ENCODE peak calls at places on chromosomes 7 and 10, in five cellular contexts. R is pancreas; I is CD8-positive, alpha-beta memory T cell; Q is IMR-90; D is thoracic aorta. X is an unnamed sample. For H3K4me1, the result is how much of the 10 kb centered on the place peaks cover.

GRCh38 chr7:92685146-92686042 is 95.2 kb upstream of the FAM133B start:
- DNase-seq in Q (no peak), D (no peak), I (peak), R (no peak), X (peak)

GRCh38 chr10:15419279-15419874 is 48.3 kb upstream of the FAM171A1 start:
- DNase-seq in Q (peak), I (no peak), D (no peak), R (peak), X (peak)

GRCh38 chr7:23161502-23161901 is 20.3 kb upstream of the NUP42 start:
- DNase-seq in D (no peak), Q (no peak), R (no peak), I (no peak), X (no peak)

GRCh38 chr7:93575555-93576397 is 1.3 kb upstream of the CALCR start:
- DNase-seq in D (no peak), I (no peak), Q (no peak), R (no peak), X (no peak)

GRCh38 chr10:71136036-71136690 is 76.2 kb upstream of the UNC5B start:
- DNase-seq in R (no peak), Q (no peak), D (no peak), I (no peak), X (no peak)

GRCh38 chr7:18927134-18927533 is 190.3 kb downstream of the TWIST1 start:
- DNase-seq in Q (peak), R (no peak), I (no peak), D (no peak), X (no peak)

GRCh38 chr7:17118412-17118811 is 180.0 kb upstream of the AHR start:
- DNase-seq in R (no peak), Q (no peak), I (no peak), D (no peak), X (no peak)

GRCh38 chr10:97768322-97769315 is 3.2 kb downstream of the SFRP5 start:
- DNase-seq in D (no peak), I (no peak), R (no peak), Q (no peak), X (no peak)

GRCh38 chr7:108071551-108071950 is 58.6 kb downstream of the LAMB4 start:
- DNase-seq in R (no peak), D (no peak), Q (no peak), I (no peak), X (no peak)

GRCh38 chr7:2209146-2209960 is 23.4 kb downstream of the MAD1L1 start:
- DNase-seq in D (no peak), I (peak), R (peak), Q (peak), X (peak)

GRCh38 chr10:80540136-80540535 is 2.4 kb downstream of the SH2D4B start:
- DNase-seq in Q (no peak), R (no peak), I (no peak), D (no peak), X (no peak)

GRCh38 chr7:150976529-150977381 is 1.4 kb downstream of the KCNH2 start:
- DNase-seq in I (no peak), Q (no peak), R (no peak), D (no peak), X (no peak)

GRCh38 chr7:91796122-91796521 is 84.4 kb downstream of the MTERF1 start:
- DNase-seq in I (no peak), Q (no peak), R (no peak), D (no peak), X (no peak)

GRCh38 chr10:59079386-59080226 is 96.8 kb upstream of the PHYHIPL start:
- DNase-seq in D (no peak), I (no peak), Q (peak), R (peak), X (no peak)

GRCh38 chr7:85659364-85659763 is 472.5 kb upstream of the SEMA3D start:
- DNase-seq in R (no peak), D (no peak), I (no peak), Q (peak), X (no peak)

GRCh38 chr10:95303535-95303934 is 12.7 kb upstream of the PDLIM1 start:
- DNase-seq in I (no peak), Q (peak), R (no peak), D (no peak), X (no peak)

GRCh38 chr7:37376386-37376785 is 72.3 kb downstream of the ELMO1 start:
- DNase-seq in I (no peak), D (no peak), Q (no peak), R (no peak), X (no peak)

GRCh38 chr10:55063817-55064216 is 262.8 kb upstream of the PCDH15 start:
- DNase-seq in D (no peak), Q (no peak), I (no peak), R (no peak), X (no peak)

GRCh38 chr7:13282377-13282980 is 595.0 kb downstream of the ARL4A start:
- DNase-seq in I (no peak), R (no peak), Q (peak), D (no peak), X (no peak)

GRCh38 chr10:5460468-5461200 is 38.7 kb downstream of the CALML5 start:
- DNase-seq in I (no peak), R (no peak), Q (no peak), D (no peak), X (no peak)

GRCh38 chr7:572668-573495 is 53.2 kb upstream of the PDGFA start:
- DNase-seq in Q (no peak), I (no peak), D (no peak), R (no peak), X (no peak)

DNA sequence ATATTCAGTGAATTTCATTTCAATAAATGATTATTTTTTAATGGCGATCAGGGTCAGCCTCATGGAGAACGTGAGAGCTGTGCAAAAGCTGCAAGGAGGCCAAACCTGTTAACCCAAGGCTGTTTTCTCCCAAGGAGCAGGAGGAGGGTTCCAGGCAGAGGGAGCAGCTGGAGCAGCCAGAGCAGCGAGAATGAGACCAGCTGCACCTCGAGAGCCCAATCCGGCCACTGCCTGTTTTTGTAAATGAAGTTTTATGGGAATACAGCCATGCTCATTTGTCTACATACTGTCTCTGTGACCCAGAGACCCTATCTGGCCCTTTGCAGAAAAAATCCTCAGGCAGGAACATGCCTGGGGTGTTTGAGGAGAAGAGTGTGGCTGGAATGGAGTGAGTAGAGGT is 104.9 kb downstream of the GRK5 start:
- DNase-seq in Q (no peak), I (no peak), R (no peak), D (no peak), X (no peak)
- H3K4me1 ChIP-seq in Q (under half), I (under half), R (under half), D (half or more), X (under half)

DNA sequence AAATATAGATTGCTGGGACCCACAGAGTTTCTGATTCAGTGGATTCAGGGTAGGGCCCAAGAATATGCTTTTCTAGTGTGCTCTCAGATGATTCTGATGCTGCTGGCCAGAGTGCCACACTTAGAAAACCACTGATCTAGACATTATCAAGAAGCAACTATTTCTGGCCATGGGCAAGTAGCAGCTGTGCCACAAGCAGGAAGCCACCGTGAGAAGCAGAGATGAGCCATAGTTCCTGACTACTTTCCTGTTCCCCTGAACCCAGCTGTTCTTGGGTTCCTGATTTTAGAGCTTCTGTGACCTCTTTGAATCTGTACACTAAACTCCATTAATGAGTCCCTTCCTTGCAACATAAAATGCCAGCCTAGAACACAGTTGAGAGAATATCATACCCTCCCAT is 38.1 kb upstream of the PIK3AP1 start:
- DNase-seq in Q (no peak), D (no peak), I (no peak), R (no peak), X (peak)
- H3K4me1 ChIP-seq in Q (under half), D (under half), I (under half), R (under half), X (under half)

GRCh38 chr7:130940907-130941306 is 206.9 kb upstream of the KLF14 start:
- DNase-seq in D (no peak), I (no peak), R (no peak), Q (no peak), X (no peak)
- H3K4me1 ChIP-seq in D (under half), I (half or more), R (under half), Q (under half), X (under half)

GRCh38 chr10:11192304-11193018 is 174.8 kb downstream of the CELF2 start:
- DNase-seq in R (no peak), I (no peak), Q (no peak), D (no peak), X (no peak)

GRCh38 chr10:11197266-11197712 is 179.6 kb downstream of the CELF2 start:
- DNase-seq in R (no peak), I (no peak), Q (no peak), D (no peak), X (no peak)

GRCh38 chr10:11191673-11192072 is 174.0 kb downstream of the CELF2 start:
- DNase-seq in I (no peak), R (no peak), D (no peak), Q (no peak), X (no peak)

GRCh38 chr10:11197854-11198253 is 180.2 kb downstream of the CELF2 start:
- DNase-seq in I (no peak), D (no peak), Q (no peak), R (no peak), X (no peak)

DNA sequence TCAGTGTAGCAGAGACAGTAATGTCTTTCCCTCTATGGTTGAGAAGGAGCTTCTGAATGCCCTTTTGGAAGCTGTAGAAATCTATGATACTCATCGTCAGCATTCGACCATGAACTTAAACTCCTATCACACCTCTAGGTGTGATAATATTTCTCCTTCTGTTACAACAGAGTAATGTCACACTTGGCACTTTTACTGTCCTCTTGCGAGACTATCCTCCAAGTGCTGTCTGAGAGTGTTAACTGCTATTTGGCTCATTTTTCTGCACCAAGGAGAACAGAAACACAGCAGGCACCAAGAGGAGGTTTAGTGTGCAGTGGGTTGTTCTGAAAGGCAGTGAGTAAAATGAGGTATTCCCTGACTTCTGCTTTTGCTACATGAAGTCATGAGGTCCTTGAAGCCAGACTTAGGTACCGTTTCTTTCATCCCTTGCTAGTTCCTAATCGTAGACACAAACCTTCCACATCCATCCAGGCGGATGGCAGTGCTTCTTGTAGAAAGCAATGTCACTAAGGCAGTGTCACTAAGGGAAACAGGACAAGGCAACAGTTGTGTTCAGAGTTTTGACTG is 177.4 kb downstream of the CELF2 start:
- DNase-seq in D (no peak), I (no peak), Q (no peak), R (no peak), X (no peak)
- H3K4me1 ChIP-seq in D (under half), I (half or more), Q (under half), R (under half), X (under half)

GRCh38 chr7:31098606-31099360 is 46.7 kb downstream of the ADCYAP1R1 start:
- DNase-seq in Q (no peak), D (no peak), R (no peak), I (no peak), X (no peak)

GRCh38 chr7:31101544-31101943 is 49.4 kb downstream of the ADCYAP1R1 start:
- DNase-seq in R (no peak), D (no peak), Q (no peak), I (no peak), X (no peak)

GRCh38 chr7:31099451-31100444 is 47.6 kb downstream of the ADCYAP1R1 start:
- DNase-seq in D (no peak), R (no peak), Q (no peak), I (no peak), X (no peak)

GRCh38 chr7:31100870-31101269 is 48.8 kb downstream of the ADCYAP1R1 start:
- DNase-seq in D (no peak), I (no peak), R (no peak), Q (no peak), X (no peak)

DNA sequence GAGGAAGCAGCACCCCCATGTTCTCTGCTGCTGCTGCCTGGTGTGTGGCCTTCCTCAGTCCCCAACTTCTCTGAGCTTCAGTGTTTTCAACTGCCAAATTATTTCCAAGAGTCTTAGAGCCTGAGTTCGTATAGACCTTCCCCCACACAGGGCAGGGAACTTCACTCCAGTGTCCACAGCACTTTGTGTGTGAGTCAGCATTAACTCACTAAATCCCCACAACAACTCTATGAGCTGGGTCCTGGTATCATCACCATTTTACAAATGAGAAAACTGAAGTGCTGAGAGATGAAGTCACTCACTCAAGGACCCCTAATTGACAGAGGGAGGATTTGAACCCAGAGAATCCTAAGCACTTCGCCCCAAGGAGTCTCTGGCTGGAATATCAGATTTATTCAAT is 48.3 kb downstream of the ADCYAP1R1 start:
- DNase-seq in D (no peak), R (no peak), Q (peak), I (no peak), X (no peak)
- H3K4me1 ChIP-seq in D (under half), R (under half), Q (under half), I (under half), X (under half)

GRCh38 chr10:60123668-60124067 is 217.3 kb upstream of the CCDC6 start:
- DNase-seq in I (no peak), Q (peak), D (no peak), R (no peak), X (no peak)

GRCh38 chr10:60122190-60122589 is 215.8 kb upstream of the CCDC6 start:
- DNase-seq in R (no peak), D (no peak), Q (no peak), I (no peak), X (no peak)

GRCh38 chr10:60123172-60123571 is 216.8 kb upstream of the CCDC6 start:
- DNase-seq in Q (peak), I (no peak), D (no peak), R (no peak), X (no peak)

GRCh38 chr10:60125928-60126327 is 219.6 kb upstream of the CCDC6 start:
- DNase-seq in D (no peak), Q (no peak), I (no peak), R (no peak), X (no peak)

GRCh38 chr10:60124536-60124935 is 218.2 kb upstream of the CCDC6 start:
- DNase-seq in I (no peak), Q (no peak), R (no peak), D (no peak), X (no peak)
- H3K4me1 ChIP-seq in I (under half), Q (under half), R (under half), D (under half), X (under half)

X was measured in DND-41.